ENCODE peak calls at places on chromosomes 12 and 14, in four cellular contexts. B is IMR-90, E is H1, Y is mesenchymal stem cell. D is an unnamed sample.
A peak's percentile ranks its signal among the peaks of the same experiment; 100 is the strongest.

GRCh38 chr14:102590667-102591099 is 1.8 kb upstream of the RCOR1 start:
- DNase-seq in E (peak; percentile 69), B (peak; percentile 23), Y (peak; percentile 67), D (no peak)

GRCh38 chr12:91551242-91551641 is 368.6 kb upstream of the DCN start:
- DNase-seq in E (no peak), Y (no peak), B (no peak), D (no peak)

GRCh38 chr14:96098309-96098998 is 59.3 kb downstream of the C14orf132 start:
- DNase-seq in Y (peak; percentile 76), E (peak; percentile 75), B (peak; percentile 71), D (peak; percentile 45)

GRCh38 chr12:115872919-115873357 is 404.6 kb downstream of the MED13L start:
- DNase-seq in E (no peak), Y (no peak), B (no peak), D (no peak)

GRCh38 chr12:109331546-109331945 is 16.2 kb upstream of the MYO1H start:
- DNase-seq in Y (no peak), E (no peak), B (no peak), D (peak; percentile 12)

GRCh38 chr12:728781-729180 is 23.6 kb upstream of the WNK1 start:
- DNase-seq in B (no peak), E (no peak), Y (no peak), D (no peak)

GRCh38 chr12:21941522-21942376 is 523 bp upstream of the ABCC9 start:
- DNase-seq in Y (peak; percentile 22), B (peak; percentile 26), E (peak; percentile 51), D (peak; percentile 32)

GRCh38 chr14:99093532-99094517 is 178.2 kb downstream of the BCL11B start:
- DNase-seq in E (peak; percentile 48), B (no peak), Y (no peak), D (peak; percentile 11)

GRCh38 chr12:55931780-55932545 is 1.0 kb downstream of the DGKA start:
- DNase-seq in B (peak; percentile 29), E (peak; percentile 73), Y (peak; percentile 60), D (no peak)

GRCh38 chr12:119446459-119446858 is 111.9 kb downstream of the CCDC60 start:
- DNase-seq in Y (no peak), B (no peak), E (no peak), D (no peak)

GRCh38 chr12:106655577-106655976 is 72.8 kb downstream of the RFX4 start:
- DNase-seq in B (no peak), E (no peak), Y (no peak), D (no peak)

GRCh38 chr14:85317491-85318021 is 212.4 kb upstream of the FLRT2 start:
- DNase-seq in E (no peak), B (peak; percentile 26), Y (no peak), D (no peak)

GRCh38 chr12:7934153-7934552 is 1.8 kb downstream of the SLC2A3 start:
- DNase-seq in E (no peak), Y (peak; percentile 30), B (no peak), D (no peak)

GRCh38 chr12:106975098-106975497 is 11.8 kb downstream of the MTERF2 start:
- DNase-seq in Y (no peak), E (no peak), B (no peak), D (no peak)

GRCh38 chr12:88163371-88163770 is 21.3 kb downstream of the TMTC3 start:
- DNase-seq in B (no peak), Y (no peak), E (no peak), D (no peak)

GRCh38 chr12:114166360-114166759 is 200.2 kb upstream of the RBM19 start:
- DNase-seq in Y (no peak), B (peak; percentile 60), E (peak; percentile 71), D (peak; percentile 61)

GRCh38 chr12:22860926-22861325 is 236.0 kb downstream of the ETNK1 start:
- DNase-seq in E (no peak), B (no peak), Y (no peak), D (no peak)

GRCh38 chr12:75889214-75889613 is 142.4 kb downstream of the PHLDA1 start:
- DNase-seq in E (no peak), Y (peak; percentile 20), B (no peak), D (no peak)

GRCh38 chr12:104579716-104580495 is 123.2 kb downstream of the CHST11 start:
- DNase-seq in B (no peak), E (no peak), Y (peak; percentile 54), D (no peak)

GRCh38 chr14:45492876-45493275 is 239.9 kb upstream of the MIS18BP1 start:
- DNase-seq in B (no peak), Y (no peak), E (no peak), D (no peak)

GRCh38 chr14:52348279-52348678 is 34.2 kb downstream of the PTGER2 start:
- DNase-seq in B (peak; percentile 50), E (no peak), Y (no peak), D (no peak)

GRCh38 chr14:55746533-55746932 is 166.5 kb downstream of the KTN1 start:
- DNase-seq in Y (peak; percentile 17), E (no peak), B (peak; percentile 29), D (no peak)

GRCh38 chr12:40224439-40225291 is at the start of gene LRRK2:
- DNase-seq in B (peak; percentile 28), E (peak; percentile 63), Y (peak; percentile 53), D (peak; percentile 33)

GRCh38 chr12:120979862-120980696 is 1.7 kb downstream of the HNF1A start:
- DNase-seq in Y (no peak), B (no peak), E (peak; percentile 69), D (no peak)

GRCh38 chr14:54133896-54134295 is 177.3 kb upstream of the BMP4 start:
- DNase-seq in Y (peak; percentile 37), E (no peak), B (peak; percentile 59), D (no peak)

GRCh38 chr14:50014809-50015208 is 101.6 kb downstream of the VCPKMT start:
- DNase-seq in B (no peak), E (no peak), Y (no peak), D (no peak)
- H3K14ac ChIP-seq in B (no peak overlapping the region), E (no peak overlapping the region), Y (no peak overlapping the region), D (no peak overlapping the region)

DNA sequence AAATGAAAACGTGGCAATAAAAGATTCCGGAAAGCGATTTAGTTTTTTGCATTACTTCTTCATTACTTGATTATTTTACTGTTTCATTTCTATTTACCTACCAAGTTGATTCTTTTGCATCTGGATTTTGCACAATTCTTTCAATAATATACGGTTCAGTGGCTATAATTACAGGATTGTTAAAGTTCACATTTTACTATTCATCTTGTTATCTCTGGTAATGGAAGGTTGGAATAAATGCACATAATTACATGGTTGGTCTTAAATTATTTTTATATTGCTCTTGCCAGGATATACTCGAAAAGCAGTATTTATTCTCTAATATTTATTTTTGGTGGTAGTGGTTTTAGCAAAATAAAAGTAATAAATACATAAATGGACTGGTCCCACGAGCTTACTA is 837.9 kb downstream of the DIO2 start:
- DNase-seq in B (no peak), Y (no peak), E (no peak), D (no peak)
- H2BK15ac ChIP-seq in B (no peak overlapping the region), Y (no peak overlapping the region), E (no peak overlapping the region), D (no peak overlapping the region)

DNA sequence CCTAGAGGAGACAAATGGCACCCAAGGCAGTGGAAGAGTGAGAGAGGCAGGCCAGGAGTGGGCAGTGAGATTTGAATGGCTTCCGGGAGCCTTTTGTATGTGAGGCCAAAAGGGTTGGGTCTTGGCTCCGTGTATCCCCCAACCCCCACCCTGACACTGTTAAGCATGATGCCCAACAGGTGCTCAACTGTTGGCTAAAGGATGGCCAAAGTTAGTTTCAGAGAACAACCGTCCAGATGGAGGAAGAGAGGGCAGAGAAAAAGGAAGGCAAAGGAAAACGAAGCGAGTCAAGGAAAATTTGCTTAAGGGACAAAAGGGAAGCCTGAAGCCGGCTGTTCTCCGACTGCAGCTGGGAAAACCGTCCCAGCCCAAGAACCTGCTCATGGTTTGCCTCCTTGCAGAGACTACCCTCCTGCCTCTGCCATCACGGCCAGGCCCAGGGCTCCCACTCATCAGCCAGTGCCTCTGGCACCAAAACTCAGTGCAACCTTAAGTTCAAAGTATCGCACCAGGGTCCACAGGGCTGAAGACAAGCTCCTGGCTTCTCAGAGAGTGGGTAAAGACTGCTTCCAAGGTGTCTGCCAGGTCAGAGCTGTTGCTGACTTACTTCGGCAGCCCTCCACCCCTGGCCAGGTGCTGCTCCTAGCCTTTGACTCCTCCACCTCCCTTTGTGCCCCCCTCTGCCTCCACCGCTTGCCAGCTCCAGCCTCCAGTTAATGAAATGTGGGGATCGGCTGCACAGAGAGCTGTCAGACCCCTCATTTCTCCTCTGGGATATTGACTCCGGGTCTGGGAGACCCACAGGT is 4.2 kb upstream of the C1QL4 start:
- DNase-seq in E (no peak), B (no peak), Y (no peak), D (no peak)
- H3K4me3 ChIP-seq in E (peak overlapping the region; percentile 73), B (no peak overlapping the region), Y (no peak overlapping the region), D (peak overlapping the region; percentile 56)

GRCh38 chr12:123271182-123271491 is 519 bp downstream of the CDK2AP1 start:
- DNase-seq in Y (peak; percentile 64), B (peak; percentile 33), E (peak; percentile 80), D (peak; percentile 68)
- H3K14ac ChIP-seq in Y (peak overlapping the region; percentile 47), B (no peak overlapping the region), E (no peak overlapping the region), D (peak overlapping the region; percentile 82)

DNA sequence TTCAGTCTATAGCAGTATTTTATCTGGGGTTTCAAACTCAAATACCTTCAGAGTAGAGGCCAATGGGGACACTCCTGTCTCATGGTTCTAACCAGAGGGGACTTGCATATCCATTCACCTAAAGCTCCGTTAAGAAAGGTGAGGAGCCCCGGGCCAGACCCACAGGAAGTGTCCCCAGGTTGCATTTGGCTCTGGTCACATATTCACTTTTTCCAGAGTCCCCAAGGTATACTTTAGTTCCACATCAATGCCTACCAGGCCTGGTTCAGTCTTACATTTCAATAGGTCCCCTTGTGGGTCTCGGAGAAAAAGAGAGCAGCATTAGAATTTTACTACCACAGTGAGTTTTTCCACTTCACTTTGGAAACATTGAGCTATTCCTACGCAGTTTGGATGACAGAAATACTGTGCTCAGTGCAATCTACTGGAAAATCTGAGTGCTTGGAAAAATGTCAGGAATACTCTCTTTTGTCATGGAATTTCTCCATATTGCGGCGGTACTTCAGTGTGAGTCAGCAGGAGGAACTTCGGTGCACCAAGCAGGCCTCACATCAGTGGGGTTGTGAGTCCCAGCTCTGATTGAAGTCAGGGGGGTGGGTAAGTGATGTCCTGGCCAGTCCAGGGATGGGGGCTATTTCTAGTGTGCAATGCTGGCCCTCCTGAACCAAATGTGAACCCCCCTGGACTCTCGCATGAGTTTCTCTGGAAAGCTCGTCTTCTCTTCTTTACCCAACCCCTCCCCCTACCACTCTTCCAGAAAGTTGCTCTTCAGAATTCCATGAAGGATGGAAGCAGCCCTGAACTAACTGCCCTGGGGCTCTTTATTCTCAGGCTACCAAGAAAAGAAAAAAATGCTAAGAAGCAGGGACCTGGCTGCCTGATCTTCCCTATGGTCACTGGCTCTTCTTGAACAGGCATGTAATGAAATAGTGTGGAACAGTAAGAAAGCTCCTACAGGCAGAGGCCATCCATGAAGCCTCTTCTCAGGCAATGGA is 184.7 kb downstream of the PRKCH start:
- DNase-seq in E (no peak), B (peak; percentile 71), Y (peak; percentile 92), D (no peak)
- H2BK15ac ChIP-seq in E (no peak overlapping the region), B (peak overlapping the region; percentile 92), Y (no peak overlapping the region), D (no peak overlapping the region)